ENCODE peak calls at places on chromosomes 1 and 21, in four cellular contexts. Z, I, A and T are unnamed samples.

GRCh38 chr1:47763456-47764171 is 233.6 kb downstream of the TRABD2B start:
- DNase-seq in Z (no peak), A (no peak), I (peak; percentile 43), T (no peak)

GRCh38 chr1:172381981-172382380 is 38.5 kb upstream of the C1orf105 start:
- DNase-seq in I (no peak), Z (no peak), A (no peak), T (no peak)

GRCh38 chr1:55195523-55196233 is 19.5 kb downstream of the USP24 start:
- DNase-seq in A (no peak), I (no peak), Z (no peak), T (no peak)

GRCh38 chr1:37636435-37636834 is 1.7 kb upstream of the RSPO1 start:
- DNase-seq in A (no peak), I (no peak), Z (no peak), T (no peak)

GRCh38 chr1:8520483-8520966 is 202.6 kb downstream of the SLC45A1 start:
- DNase-seq in Z (no peak), A (no peak), I (no peak), T (no peak)

GRCh38 chr1:110235181-110235838 is 25.2 kb downstream of the KCNC4 start:
- DNase-seq in Z (peak; percentile 44), A (no peak), I (no peak), T (peak; percentile 73)

GRCh38 chr1:37478890-37479254 is 4.5 kb downstream of the ZC3H12A start:
- DNase-seq in I (no peak), A (no peak), Z (no peak), T (no peak)

GRCh38 chr1:107687846-107688753 is 276.9 kb downstream of the VAV3 start:
- DNase-seq in I (peak; percentile 76), A (no peak), Z (peak; percentile 21), T (peak; percentile 44)

GRCh38 chr21:43311303-43311817 is 115.6 kb downstream of the SIK1 start:
- DNase-seq in Z (peak; percentile 73), I (no peak), A (no peak), T (no peak)

GRCh38 chr1:35718492-35719336 is at the start of gene C1orf216:
- DNase-seq in A (no peak), I (peak; percentile 53), Z (peak; percentile 56), T (peak; percentile 66)

GRCh38 chr1:25135903-25136302 is 96.4 kb downstream of the SYF2 start:
- DNase-seq in A (no peak), I (no peak), Z (no peak), T (no peak)

GRCh38 chr1:181083842-181084605 is 4.5 kb upstream of the IER5 start:
- DNase-seq in I (no peak), Z (peak; percentile 82), A (no peak), T (peak; percentile 65)

GRCh38 chr1:24415910-24416665 is 486 bp downstream of the NIPAL3 start:
- DNase-seq in I (peak; percentile 13), A (no peak), Z (peak; percentile 60), T (peak; percentile 14)

GRCh38 chr1:198763298-198763714 is 124.5 kb downstream of the PTPRC start:
- DNase-seq in Z (no peak), I (no peak), A (no peak), T (no peak)

GRCh38 chr1:109913360-109913879 is 2.8 kb downstream of the CSF1 start:
- DNase-seq in A (no peak), I (no peak), Z (no peak), T (no peak)

GRCh38 chr1:116586741-116587143 is 15.9 kb upstream of the CD58 start:
- DNase-seq in I (no peak), A (no peak), Z (no peak), T (no peak)

GRCh38 chr1:211703812-211704566 is 28.6 kb upstream of the NEK2 start:
- DNase-seq in A (no peak), I (no peak), Z (peak; percentile 67), T (no peak)

GRCh38 chr1:170214117-170214979 is 68.6 kb downstream of the NTMT2 start:
- DNase-seq in I (no peak), Z (no peak), A (no peak), T (no peak)

GRCh38 chr1:55040083-55040952 is 970 bp downstream of the PCSK9 start:
- DNase-seq in I (no peak), A (no peak), Z (peak; percentile 54), T (peak; percentile 39)

GRCh38 chr1:151055581-151055980 is 3.8 kb downstream of the CDC42SE1 start:
- DNase-seq in Z (no peak), I (no peak), A (no peak), T (no peak)

GRCh38 chr21:28568692-28569091 is 424.0 kb downstream of the LTN1 start:
- DNase-seq in I (no peak), Z (no peak), A (no peak), T (no peak)

GRCh38 chr1:164702216-164702615 is 143.2 kb downstream of the PBX1 start:
- DNase-seq in A (no peak), I (no peak), Z (no peak), T (no peak)

GRCh38 chr1:93847811-93848288 is 31.2 kb downstream of the DNTTIP2 start:
- DNase-seq in I (peak; percentile 51), A (peak; percentile 38), Z (peak; percentile 69), T (peak; percentile 71)

GRCh38 chr21:35925497-35925896 is 134.8 kb downstream of the SETD4 start:
- DNase-seq in A (no peak), I (peak; percentile 16), Z (peak; percentile 81), T (peak; percentile 65)

GRCh38 chr1:40092811-40093617 is 4.0 kb downstream of the PPT1 start:
- DNase-seq in Z (no peak), A (no peak), I (no peak), T (no peak)

GRCh38 chr1:218394416-218394815 is 49.3 kb downstream of the TGFB2 start:
- DNase-seq in Z (no peak), A (no peak), I (no peak), T (no peak)

GRCh38 chr1:82141393-82141792 is 340.7 kb downstream of the ADGRL2 start:
- DNase-seq in Z (no peak), A (no peak), I (no peak), T (no peak)

DNA sequence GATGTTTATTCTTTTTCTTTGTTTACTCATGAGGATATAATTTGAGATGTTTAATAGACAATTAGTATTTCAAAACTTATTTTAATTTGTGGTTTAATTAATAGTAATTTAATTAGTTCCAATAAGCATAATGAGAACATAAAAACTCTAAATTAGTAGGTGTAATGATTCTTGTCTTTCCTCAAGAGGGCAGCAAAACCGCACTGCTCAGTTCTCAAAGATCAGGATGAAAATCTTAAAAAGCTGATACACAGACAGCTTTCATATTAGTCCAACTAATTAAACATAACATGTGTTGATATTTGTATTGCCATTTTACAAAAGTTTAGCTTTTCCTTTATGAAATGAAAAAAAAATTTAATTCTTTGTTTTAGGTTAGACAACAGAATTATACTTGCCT is 106.7 kb upstream of the C21orf91 start:
- DNase-seq in A (no peak), I (no peak), Z (no peak), T (peak; percentile 6)
- TF ChIP-seq CTCF in A (no peak), I (peak; percentile 75), Z (no peak), T (peak; percentile 11)

GRCh38 chr1:240611619-240612490 is at the start of gene GREM2:
- DNase-seq in I (peak; percentile 25), A (no peak), Z (peak; percentile 16), T (peak; percentile 54)
- TF ChIP-seq CTCF in I (no peak), A (no peak), Z (no peak), T (no peak)

GRCh38 chr21:45943630-45944540 is 37.7 kb upstream of the COL6A1 start:
- DNase-seq in I (no peak), A (no peak), Z (no peak), T (no peak)
- TF ChIP-seq CTCF in I (no peak), A (no peak), Z (no peak), T (no peak)

GRCh38 chr1:242129103-242129502 is 130.2 kb upstream of the MAP1LC3C start:
- DNase-seq in A (no peak), Z (no peak), I (peak; percentile 6), T (no peak)
- TF ChIP-seq CTCF in A (no peak), Z (no peak), I (no peak), T (no peak)

GRCh38 chr1:1037366-1038327 is 17.7 kb downstream of the AGRN start:
- DNase-seq in I (no peak), A (no peak), Z (peak; percentile 50), T (no peak)

GRCh38 chr1:1033009-1033587 is 13.2 kb downstream of the AGRN start:
- DNase-seq in A (peak; percentile 32), I (no peak), Z (peak; percentile 93), T (no peak)

GRCh38 chr1:1033731-1034437 is 14.0 kb downstream of the AGRN start:
- DNase-seq in I (no peak), Z (no peak), A (no peak), T (no peak)

GRCh38 chr1:1034438-1034759 is 14.5 kb downstream of the AGRN start:
- DNase-seq in A (no peak), I (no peak), Z (no peak), T (no peak)

GRCh38 chr1:1035291-1035931 is 15.5 kb downstream of the AGRN start:
- DNase-seq in A (no peak), Z (no peak), I (no peak), T (no peak)
- TF ChIP-seq CTCF in A (no peak), Z (no peak), I (no peak), T (no peak)

GRCh38 chr1:61921435-61921834 is 179.2 kb downstream of the PATJ start:
- DNase-seq in A (no peak), Z (no peak), I (no peak), T (no peak)
- TF ChIP-seq CTCF in A (no peak), Z (no peak), I (no peak), T (no peak)

GRCh38 chr1:91883470-91883869 is 2.5 kb downstream of the TGFBR3 start:
- DNase-seq in A (no peak), Z (no peak), I (peak; percentile 50), T (no peak)
- TF ChIP-seq CTCF in A (no peak), Z (peak; percentile 18), I (peak; percentile 65), T (peak; percentile 11)